ENCODE peak calls at places on chromosomes 12 and 14, in four cellular contexts. One of them, this sample, is unnamed.
A peak's percentile ranks its signal among the peaks of the same experiment; 100 is the strongest.

GRCh38 chr12:48061943-48062719 is 43.7 kb downstream of the SENP1 start:
- DNase-seq in uterus: no peak
- DNase-seq in effector memory CD4-positive, alpha-beta T cell: no peak
- DNase-seq in left ventricle myocardium inferior: no peak
- DNase-seq in this sample: no peak

GRCh38 chr14:27384124-27384523 is 786.3 kb upstream of the NOVA1 start:
- DNase-seq in uterus: no peak
- DNase-seq in effector memory CD4-positive, alpha-beta T cell: no peak
- DNase-seq in left ventricle myocardium inferior: no peak
- DNase-seq in this sample: no peak

GRCh38 chr12:116397148-116397547 is 119.7 kb upstream of the MED13L start:
- DNase-seq in uterus: no peak
- DNase-seq in effector memory CD4-positive, alpha-beta T cell: no peak
- DNase-seq in left ventricle myocardium inferior: no peak
- DNase-seq in this sample: no peak

GRCh38 chr12:26204612-26205289 is 9.4 kb downstream of the SSPN start:
- DNase-seq in uterus: peak; percentile 47
- DNase-seq in effector memory CD4-positive, alpha-beta T cell: no peak
- DNase-seq in left ventricle myocardium inferior: peak; percentile 36
- DNase-seq in this sample: no peak

GRCh38 chr12:70576341-70577282 is 60.6 kb downstream of the PTPRB start:
- DNase-seq in uterus: no peak
- DNase-seq in effector memory CD4-positive, alpha-beta T cell: no peak
- DNase-seq in left ventricle myocardium inferior: no peak
- DNase-seq in this sample: peak; percentile 20

GRCh38 chr12:70389678-70390077 is 23.6 kb downstream of the KCNMB4 start:
- DNase-seq in uterus: no peak
- DNase-seq in effector memory CD4-positive, alpha-beta T cell: no peak
- DNase-seq in left ventricle myocardium inferior: no peak
- DNase-seq in this sample: no peak

GRCh38 chr14:36515105-36515593 is 4.9 kb downstream of the NKX2-1 start:
- DNase-seq in uterus: no peak
- DNase-seq in effector memory CD4-positive, alpha-beta T cell: no peak
- DNase-seq in left ventricle myocardium inferior: no peak
- DNase-seq in this sample: no peak

GRCh38 chr12:64895541-64895940 is 71.1 kb downstream of the TBC1D30 start:
- DNase-seq in uterus: no peak
- DNase-seq in effector memory CD4-positive, alpha-beta T cell: no peak
- DNase-seq in left ventricle myocardium inferior: no peak
- DNase-seq in this sample: no peak

GRCh38 chr12:130013771-130014484 is 110.1 kb upstream of the TMEM132D start:
- DNase-seq in uterus: no peak
- DNase-seq in effector memory CD4-positive, alpha-beta T cell: no peak
- DNase-seq in left ventricle myocardium inferior: peak; percentile 22
- DNase-seq in this sample: peak; percentile 83

GRCh38 chr12:114508529-114509129 is 102.7 kb upstream of the TBX5 start:
- DNase-seq in uterus: peak; percentile 48
- DNase-seq in effector memory CD4-positive, alpha-beta T cell: peak; percentile 17
- DNase-seq in left ventricle myocardium inferior: peak; percentile 45
- DNase-seq in this sample: peak; percentile 90

GRCh38 chr12:54259194-54260011 is 20.5 kb downstream of the CBX5 start:
- DNase-seq in uterus: peak; percentile 76
- DNase-seq in effector memory CD4-positive, alpha-beta T cell: no peak
- DNase-seq in left ventricle myocardium inferior: peak; percentile 60
- DNase-seq in this sample: peak; percentile 83

GRCh38 chr14:71377099-71377498 is 469.8 kb downstream of the PCNX1 start:
- DNase-seq in uterus: no peak
- DNase-seq in effector memory CD4-positive, alpha-beta T cell: no peak
- DNase-seq in left ventricle myocardium inferior: no peak
- DNase-seq in this sample: no peak

GRCh38 chr14:104735830-104736642 is 12.0 kb downstream of the ADSS1 start:
- DNase-seq in uterus: peak; percentile 58
- DNase-seq in effector memory CD4-positive, alpha-beta T cell: no peak
- DNase-seq in left ventricle myocardium inferior: peak; percentile 90
- DNase-seq in this sample: peak; percentile 81

GRCh38 chr12:52032431-52032796 is 18.8 kb upstream of the NR4A1 start:
- DNase-seq in uterus: peak; percentile 78
- DNase-seq in effector memory CD4-positive, alpha-beta T cell: no peak
- DNase-seq in left ventricle myocardium inferior: peak; percentile 63
- DNase-seq in this sample: peak; percentile 94

GRCh38 chr12:121534495-121535148 is 46.2 kb downstream of the KDM2B start:
- DNase-seq in uterus: no peak
- DNase-seq in effector memory CD4-positive, alpha-beta T cell: peak; percentile 73
- DNase-seq in left ventricle myocardium inferior: no peak
- DNase-seq in this sample: no peak

GRCh38 chr12:119227292-119227691 is 48.6 kb downstream of the HSPB8 start:
- DNase-seq in uterus: no peak
- DNase-seq in effector memory CD4-positive, alpha-beta T cell: no peak
- DNase-seq in left ventricle myocardium inferior: no peak
- DNase-seq in this sample: no peak

GRCh38 chr14:59511916-59512530 is 27.7 kb downstream of the JKAMP start:
- DNase-seq in uterus: no peak
- DNase-seq in effector memory CD4-positive, alpha-beta T cell: no peak
- DNase-seq in left ventricle myocardium inferior: no peak
- DNase-seq in this sample: no peak

GRCh38 chr12:58893421-58893986 is 26.8 kb downstream of the LRIG3 start:
- DNase-seq in uterus: no peak
- DNase-seq in effector memory CD4-positive, alpha-beta T cell: no peak
- DNase-seq in left ventricle myocardium inferior: no peak
- DNase-seq in this sample: no peak

GRCh38 chr12:82896979-82897378 is 210.3 kb downstream of the TMTC2 start:
- DNase-seq in uterus: no peak
- DNase-seq in effector memory CD4-positive, alpha-beta T cell: no peak
- DNase-seq in left ventricle myocardium inferior: no peak
- DNase-seq in this sample: no peak

GRCh38 chr14:61927521-61927920 is 165.3 kb downstream of the SNAPC1 start:
- DNase-seq in uterus: no peak
- DNase-seq in effector memory CD4-positive, alpha-beta T cell: no peak
- DNase-seq in left ventricle myocardium inferior: no peak
- DNase-seq in this sample: no peak

GRCh38 chr12:4220489-4220888 is 53.1 kb upstream of the CCND2 start:
- DNase-seq in uterus: no peak
- DNase-seq in effector memory CD4-positive, alpha-beta T cell: no peak
- DNase-seq in left ventricle myocardium inferior: no peak
- DNase-seq in this sample: no peak

GRCh38 chr12:20950248-20950647 is 139.7 kb downstream of the SLCO1B3 start:
- DNase-seq in uterus: no peak
- DNase-seq in effector memory CD4-positive, alpha-beta T cell: no peak
- DNase-seq in left ventricle myocardium inferior: no peak
- DNase-seq in this sample: no peak

GRCh38 chr12:8917751-8918150 is 3.4 kb downstream of the PHC1 start:
- DNase-seq in uterus: no peak
- DNase-seq in effector memory CD4-positive, alpha-beta T cell: no peak
- DNase-seq in left ventricle myocardium inferior: no peak
- DNase-seq in this sample: no peak

GRCh38 chr12:112961536-112961935 is 16.8 kb upstream of the OAS2 start:
- DNase-seq in uterus: no peak
- DNase-seq in effector memory CD4-positive, alpha-beta T cell: no peak
- DNase-seq in left ventricle myocardium inferior: no peak
- DNase-seq in this sample: no peak

GRCh38 chr14:39218171-39218769 is 15.4 kb upstream of the MIA2 start:
- DNase-seq in uterus: no peak
- DNase-seq in effector memory CD4-positive, alpha-beta T cell: no peak
- DNase-seq in left ventricle myocardium inferior: no peak
- DNase-seq in this sample: peak; percentile 17

GRCh38 chr12:59808317-59808910 is 212.6 kb downstream of the SLC16A7 start:
- DNase-seq in uterus: no peak
- DNase-seq in effector memory CD4-positive, alpha-beta T cell: no peak
- DNase-seq in left ventricle myocardium inferior: no peak
- DNase-seq in this sample: no peak

DNA sequence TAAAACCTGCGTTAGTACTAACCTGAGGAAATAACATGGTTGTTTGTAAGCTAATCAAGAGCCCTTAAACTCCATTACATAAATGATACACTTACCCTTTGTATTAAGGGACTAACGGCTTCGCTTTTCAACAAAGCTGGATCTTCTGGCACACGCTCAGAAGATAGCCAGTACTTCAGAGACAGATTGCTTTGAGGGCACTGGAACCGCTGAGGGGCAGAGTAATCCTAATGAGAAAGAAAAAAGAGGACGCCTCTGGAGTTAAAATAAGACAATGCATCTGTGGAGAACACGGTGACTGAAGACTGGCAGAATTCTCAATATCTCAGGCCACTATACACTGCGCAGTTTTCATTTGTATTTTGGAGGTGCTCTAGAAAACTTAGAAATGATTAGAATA is 1.5 kb upstream of the KTN1 start:
- DNase-seq in uterus: no peak
- DNase-seq in effector memory CD4-positive, alpha-beta T cell: no peak
- DNase-seq in left ventricle myocardium inferior: no peak
- DNase-seq in this sample: peak; percentile 71
- H3K27me3 ChIP-seq in uterus: no peaks in the 10 kb centered on the region
- H3K27me3 ChIP-seq in effector memory CD4-positive, alpha-beta T cell: no peaks in the 10 kb centered on the region
- H3K27me3 ChIP-seq in left ventricle myocardium inferior: no peaks in the 10 kb centered on the region
- H3K27me3 ChIP-seq in this sample: no peaks in the 10 kb centered on the region

DNA sequence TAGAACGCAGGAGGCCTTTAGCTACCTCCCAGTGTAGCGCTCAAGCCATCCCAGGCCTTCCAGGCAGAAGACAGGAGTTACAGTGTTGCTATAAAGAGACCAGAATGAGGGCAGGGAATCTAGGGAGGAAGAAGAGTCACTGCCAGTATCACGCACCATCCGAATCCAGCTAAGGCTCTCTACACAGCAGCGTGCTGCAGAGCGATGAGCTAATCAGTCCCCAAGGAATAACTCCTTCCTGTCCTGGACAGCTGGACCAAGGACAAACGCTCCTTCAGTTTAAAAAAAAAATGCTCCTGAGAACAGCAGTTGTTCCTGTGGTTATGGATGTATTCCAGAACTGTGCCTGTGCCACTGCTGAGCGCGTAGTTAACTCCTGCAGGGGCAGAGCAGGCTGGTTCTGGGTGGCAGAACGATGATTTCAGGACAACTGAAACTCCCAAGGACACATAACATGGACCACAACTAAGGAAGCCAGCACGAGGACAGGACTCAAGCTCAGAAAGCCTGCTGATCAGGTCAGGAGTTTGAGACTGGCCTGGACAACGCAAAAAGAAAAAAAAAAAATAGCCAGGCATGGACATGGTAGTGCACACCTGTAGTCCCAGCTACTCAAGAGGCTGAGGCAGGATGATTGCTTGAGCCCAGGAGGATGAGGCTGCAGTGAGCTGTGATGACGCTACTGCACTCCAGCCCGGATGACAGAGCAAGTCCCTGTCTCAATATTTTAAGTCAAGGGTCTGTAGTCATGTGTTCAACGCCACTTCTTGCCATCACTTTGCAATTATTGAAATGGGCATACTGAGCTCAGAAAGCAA is 2.6 kb downstream of the IFFO1 start:
- DNase-seq in uterus: peak; percentile 61
- DNase-seq in effector memory CD4-positive, alpha-beta T cell: no peak
- DNase-seq in left ventricle myocardium inferior: peak; percentile 57
- DNase-seq in this sample: peak; percentile 84
- H3K27ac ChIP-seq in uterus: peak overlapping the region; percentile 93
- H3K27ac ChIP-seq in effector memory CD4-positive, alpha-beta T cell: no peak overlapping the region
- H3K27ac ChIP-seq in left ventricle myocardium inferior: peak overlapping the region; percentile 94
- H3K27ac ChIP-seq in this sample: peak overlapping the region; percentile 74

GRCh38 chr12:109617496-109617895 is 43.9 kb downstream of the MVK start:
- DNase-seq in uterus: no peak
- DNase-seq in effector memory CD4-positive, alpha-beta T cell: no peak
- DNase-seq in left ventricle myocardium inferior: no peak
- DNase-seq in this sample: no peak
- H3K27me3 ChIP-seq in uterus: peaks cover 3% of the 10 kb centered on the region
- H3K27me3 ChIP-seq in effector memory CD4-positive, alpha-beta T cell: peaks cover 3% of the 10 kb centered on the region
- H3K27me3 ChIP-seq in left ventricle myocardium inferior: peaks cover 41% of the 10 kb centered on the region
- H3K27me3 ChIP-seq in this sample: no peaks in the 10 kb centered on the region

GRCh38 chr12:14957769-14958168 is 3.6 kb downstream of the ARHGDIB start:
- DNase-seq in uterus: no peak
- DNase-seq in effector memory CD4-positive, alpha-beta T cell: no peak
- DNase-seq in left ventricle myocardium inferior: no peak
- DNase-seq in this sample: no peak
- H3K27ac ChIP-seq in uterus: peak overlapping the region; percentile 77
- H3K27ac ChIP-seq in effector memory CD4-positive, alpha-beta T cell: peak overlapping the region; percentile 90
- H3K27ac ChIP-seq in left ventricle myocardium inferior: peak overlapping the region; percentile 92
- H3K27ac ChIP-seq in this sample: peak overlapping the region; percentile 11

This sample was measured in testis.